ENCODE peak calls at places on chromosomes 12 and 14, in four cellular contexts. One of them, this sample, is unnamed.

GRCh38 chr14:58716706-58717105 is 78.9 kb downstream of the DACT1 start:
- DNase-seq in uterus: no peak
- DNase-seq in SK-N-SH: no peak
- DNase-seq in heart right ventricle: no peak
- DNase-seq in this sample: no peak

GRCh38 chr14:30273564-30273880 is 285.4 kb upstream of the G2E3 start:
- DNase-seq in uterus: no peak
- DNase-seq in SK-N-SH: no peak
- DNase-seq in heart right ventricle: no peak
- DNase-seq in this sample: no peak

GRCh38 chr12:2451025-2451424 is 343.7 kb upstream of the FKBP4 start:
- DNase-seq in uterus: no peak
- DNase-seq in SK-N-SH: no peak
- DNase-seq in heart right ventricle: no peak
- DNase-seq in this sample: no peak

GRCh38 chr12:524167-524951 is 64.6 kb downstream of the B4GALNT3 start:
- DNase-seq in uterus: no peak
- DNase-seq in SK-N-SH: no peak
- DNase-seq in heart right ventricle: no peak
- DNase-seq in this sample: no peak

GRCh38 chr12:2431810-2432209 is 363.0 kb upstream of the FKBP4 start:
- DNase-seq in uterus: peak
- DNase-seq in SK-N-SH: no peak
- DNase-seq in heart right ventricle: no peak
- DNase-seq in this sample: no peak

GRCh38 chr12:40693503-40693863 is 1.2 kb downstream of the CNTN1 start:
- DNase-seq in uterus: peak
- DNase-seq in SK-N-SH: peak
- DNase-seq in heart right ventricle: no peak
- DNase-seq in this sample: peak

GRCh38 chr12:6962285-6963015 is 8.0 kb downstream of the PHB2 start:
- DNase-seq in uterus: no peak
- DNase-seq in SK-N-SH: peak
- DNase-seq in heart right ventricle: no peak
- DNase-seq in this sample: peak

GRCh38 chr12:109433618-109434017 is 43.5 kb downstream of the KCTD10 start:
- DNase-seq in uterus: no peak
- DNase-seq in SK-N-SH: peak
- DNase-seq in heart right ventricle: peak
- DNase-seq in this sample: peak

GRCh38 chr14:22386924-22387775 is 201.9 kb downstream of the DAD1 start:
- DNase-seq in uterus: peak
- DNase-seq in SK-N-SH: peak
- DNase-seq in heart right ventricle: peak
- DNase-seq in this sample: peak

GRCh38 chr14:104139460-104140212 is 1.2 kb downstream of the KIF26A start:
- DNase-seq in uterus: no peak
- DNase-seq in SK-N-SH: no peak
- DNase-seq in heart right ventricle: peak
- DNase-seq in this sample: peak

GRCh38 chr12:30753233-30753632 is 1.5 kb downstream of the CAPRIN2 start:
- DNase-seq in uterus: no peak
- DNase-seq in SK-N-SH: peak
- DNase-seq in heart right ventricle: no peak
- DNase-seq in this sample: peak

GRCh38 chr12:79688376-79689040 is 2.3 kb downstream of the PAWR start:
- DNase-seq in uterus: no peak
- DNase-seq in SK-N-SH: no peak
- DNase-seq in heart right ventricle: no peak
- DNase-seq in this sample: no peak

GRCh38 chr14:60508707-60509437 is at the start of gene SIX6:
- DNase-seq in uterus: no peak
- DNase-seq in SK-N-SH: peak
- DNase-seq in heart right ventricle: no peak
- DNase-seq in this sample: peak

GRCh38 chr14:82394916-82395315 is 861.3 kb upstream of the SEL1L start:
- DNase-seq in uterus: no peak
- DNase-seq in SK-N-SH: no peak
- DNase-seq in heart right ventricle: no peak
- DNase-seq in this sample: no peak

GRCh38 chr14:71115306-71115705 is 208.0 kb downstream of the PCNX1 start:
- DNase-seq in uterus: no peak
- DNase-seq in SK-N-SH: no peak
- DNase-seq in heart right ventricle: no peak
- DNase-seq in this sample: no peak

GRCh38 chr12:119718141-119718540 is 50.2 kb downstream of the PRKAB1 start:
- DNase-seq in uterus: no peak
- DNase-seq in SK-N-SH: no peak
- DNase-seq in heart right ventricle: no peak
- DNase-seq in this sample: no peak

DNA sequence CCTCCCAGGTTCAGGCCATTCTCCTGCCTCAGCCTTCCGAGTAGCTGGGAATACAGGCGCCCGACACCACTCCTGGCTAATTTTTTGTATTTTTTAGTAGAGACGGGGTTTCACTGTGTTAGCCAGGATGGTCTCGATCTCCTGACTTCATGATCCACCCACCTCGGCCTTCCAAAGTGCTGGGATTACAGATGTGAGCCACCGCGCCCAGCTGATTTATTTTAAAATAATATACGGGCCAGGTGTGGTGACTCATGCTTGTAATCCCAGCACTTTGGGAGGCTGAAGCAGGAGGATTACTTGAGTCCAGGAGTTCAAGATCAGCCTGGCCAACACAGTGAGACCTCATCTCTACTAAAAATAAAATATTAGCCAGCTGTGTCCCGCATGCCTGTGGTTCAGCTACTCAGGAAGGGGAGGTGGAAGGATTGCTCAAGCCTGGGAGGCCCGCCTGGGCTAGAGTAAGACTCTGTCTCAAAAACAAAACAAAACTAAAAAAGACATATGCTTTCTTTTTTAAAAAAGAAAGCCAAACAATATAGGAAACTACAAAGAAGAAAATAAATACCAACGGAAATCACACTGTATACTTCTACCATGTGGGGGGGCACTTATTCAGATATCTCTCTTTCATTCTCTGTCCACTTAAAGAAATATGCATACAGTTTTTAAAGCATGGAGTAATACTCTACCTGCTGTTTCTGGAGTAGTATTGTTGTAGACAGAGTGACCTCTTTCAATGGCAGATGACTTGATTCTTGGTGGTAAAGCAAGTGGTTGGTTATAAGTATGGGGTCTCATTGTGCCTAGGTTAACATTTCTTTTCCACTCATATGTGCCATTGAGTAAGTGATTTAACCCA is 930 bp upstream of the MIA2 start:
- DNase-seq in uterus: no peak
- DNase-seq in SK-N-SH: no peak
- DNase-seq in heart right ventricle: no peak
- DNase-seq in this sample: no peak
- H3K4me3 ChIP-seq in uterus: no peak
- H3K4me3 ChIP-seq in SK-N-SH: no peak
- H3K4me3 ChIP-seq in heart right ventricle: no peak
- H3K4me3 ChIP-seq in this sample: no peak

GRCh38 chr14:101564819-101565698 is 3.8 kb downstream of the DIO3 start:
- DNase-seq in uterus: no peak
- DNase-seq in SK-N-SH: peak
- DNase-seq in heart right ventricle: no peak
- DNase-seq in this sample: peak
- H3K4me3 ChIP-seq in uterus: peak
- H3K4me3 ChIP-seq in SK-N-SH: no peak
- H3K4me3 ChIP-seq in heart right ventricle: peak
- H3K4me3 ChIP-seq in this sample: peak

GRCh38 chr12:121514184-121514742 is 66.6 kb downstream of the KDM2B start:
- DNase-seq in uterus: no peak
- DNase-seq in SK-N-SH: peak
- DNase-seq in heart right ventricle: no peak
- DNase-seq in this sample: no peak
- H3K4me3 ChIP-seq in uterus: no peak
- H3K4me3 ChIP-seq in SK-N-SH: no peak
- H3K4me3 ChIP-seq in heart right ventricle: no peak
- H3K4me3 ChIP-seq in this sample: no peak

GRCh38 chr12:50249464-50250229 is 33.7 kb downstream of the LIMA1 start:
- DNase-seq in uterus: no peak
- DNase-seq in SK-N-SH: no peak
- DNase-seq in heart right ventricle: no peak
- DNase-seq in this sample: no peak
- H3K4me3 ChIP-seq in uterus: no peak
- H3K4me3 ChIP-seq in SK-N-SH: no peak
- H3K4me3 ChIP-seq in heart right ventricle: no peak
- H3K4me3 ChIP-seq in this sample: no peak

GRCh38 chr12:51864701-51865469 is 16.4 kb upstream of the FIGNL2 start:
- DNase-seq in uterus: no peak
- DNase-seq in SK-N-SH: peak
- DNase-seq in heart right ventricle: no peak
- DNase-seq in this sample: peak
- H3K4me3 ChIP-seq in uterus: no peak
- H3K4me3 ChIP-seq in SK-N-SH: no peak
- H3K4me3 ChIP-seq in heart right ventricle: peak
- H3K4me3 ChIP-seq in this sample: peak

GRCh38 chr14:105477659-105478623 is 3.3 kb downstream of the CRIP2 start:
- DNase-seq in uterus: no peak
- DNase-seq in SK-N-SH: no peak
- DNase-seq in heart right ventricle: peak
- DNase-seq in this sample: no peak

GRCh38 chr14:105475916-105476845 is 1.6 kb downstream of the CRIP2 start:
- DNase-seq in uterus: peak
- DNase-seq in SK-N-SH: peak
- DNase-seq in heart right ventricle: peak
- DNase-seq in this sample: peak

GRCh38 chr14:105475269-105475915 is 771 bp downstream of the CRIP2 start:
- DNase-seq in uterus: peak
- DNase-seq in SK-N-SH: no peak
- DNase-seq in heart right ventricle: peak
- DNase-seq in this sample: peak

GRCh38 chr14:105478624-105479305 is 4.1 kb downstream of the CRIP2 start:
- DNase-seq in uterus: no peak
- DNase-seq in SK-N-SH: no peak
- DNase-seq in heart right ventricle: no peak
- DNase-seq in this sample: peak

DNA sequence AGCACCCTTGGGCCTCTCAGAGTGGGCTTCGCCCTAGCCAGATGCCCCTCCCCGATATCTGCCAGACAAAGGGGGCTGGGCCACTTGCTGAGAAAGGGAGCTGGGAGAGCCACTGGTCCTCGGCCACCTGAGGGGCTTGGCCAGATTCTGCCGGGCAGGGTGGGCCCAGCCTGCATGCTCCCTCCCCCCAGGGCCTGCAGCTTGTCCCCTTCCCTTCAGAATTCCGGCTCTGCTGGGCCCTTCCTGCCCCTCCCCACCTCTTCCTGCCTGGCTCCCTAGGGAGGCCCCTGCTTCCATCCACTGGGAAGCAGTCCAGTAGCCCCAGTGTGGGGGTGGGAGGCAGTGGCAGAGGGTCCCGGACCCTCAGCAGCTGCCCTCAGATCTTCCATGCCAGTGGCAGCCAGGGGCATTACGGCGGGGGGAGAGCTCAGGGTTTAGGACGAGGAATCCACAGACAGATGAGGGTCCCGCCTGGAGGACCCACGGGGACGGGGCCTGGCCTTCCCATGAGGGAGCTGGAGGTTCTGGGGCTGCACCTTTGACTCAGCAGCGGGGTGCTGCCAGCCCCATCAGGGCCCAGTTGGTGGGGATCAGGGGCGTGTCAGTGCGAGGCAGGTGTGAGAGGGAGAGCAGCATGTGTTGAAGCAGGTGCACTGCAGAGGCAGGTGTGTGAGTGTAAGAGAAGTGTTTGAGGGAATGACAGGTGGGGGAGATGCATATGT is 2.5 kb downstream of the CRIP2 start:
- DNase-seq in uterus: no peak
- DNase-seq in SK-N-SH: peak
- DNase-seq in heart right ventricle: peak
- DNase-seq in this sample: no peak
- H3K4me3 ChIP-seq in uterus: no peak
- H3K4me3 ChIP-seq in SK-N-SH: peak
- H3K4me3 ChIP-seq in heart right ventricle: peak
- H3K4me3 ChIP-seq in this sample: no peak

DNA sequence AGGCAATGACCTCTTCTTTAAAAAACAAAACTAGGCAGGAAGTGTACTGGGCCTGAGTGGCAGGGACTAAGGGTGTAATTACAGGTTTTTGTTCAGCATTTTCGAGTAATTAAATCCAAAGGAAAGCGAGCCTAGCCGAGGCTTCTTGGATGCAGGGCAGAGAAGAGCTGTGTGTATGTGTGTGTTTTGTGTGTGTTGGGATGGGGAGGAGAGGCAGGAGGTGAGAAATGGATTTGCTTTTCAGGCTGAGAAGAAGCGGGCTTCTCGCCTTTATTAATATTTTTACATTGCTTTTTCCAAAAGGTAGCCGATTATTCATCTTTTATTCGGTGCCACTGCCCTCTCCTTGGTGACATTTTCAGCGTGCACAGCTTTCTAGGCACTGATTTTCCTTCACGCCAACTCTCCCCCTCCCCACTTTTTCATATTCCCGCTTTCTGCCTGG is 8.9 kb upstream of the IRF2BPL start:
- DNase-seq in uterus: no peak
- DNase-seq in SK-N-SH: no peak
- DNase-seq in heart right ventricle: no peak
- DNase-seq in this sample: no peak
- H3K4me3 ChIP-seq in uterus: no peak
- H3K4me3 ChIP-seq in SK-N-SH: no peak
- H3K4me3 ChIP-seq in heart right ventricle: no peak
- H3K4me3 ChIP-seq in this sample: peak